ENCODE peak calls at places on chromosomes 1 and 21, in ten cellular contexts. M is SK-N-SH, W is transverse colon, H is suprapubic skin, V is GM12892, N is endothelial cell of umbilical vein, T is Panc1, E is GM23338, S is breast epithelium, K is K562. R is an unnamed sample.

GRCh38 chr21:45364464-45365185 is 40.3 kb upstream of the COL18A1 start:
- DNase-seq in W (no peak), H (no peak), K (no peak), V (no peak), T (no peak), N (peak; percentile 75), M (no peak), S (peak; percentile 47), E (no peak), R (no peak)

GRCh38 chr1:5640845-5641244 is 351.4 kb downstream of the NPHP4 start:
- DNase-seq in E (peak; percentile 7), H (peak; percentile 21), K (no peak), T (no peak), V (no peak), S (no peak), N (no peak), W (no peak), M (no peak), R (no peak)

GRCh38 chr21:42465008-42465878 is 30.8 kb downstream of the RSPH1 start:
- DNase-seq in S (no peak), M (no peak), H (peak; percentile 8), T (no peak), W (peak; percentile 34), N (no peak), K (peak; percentile 64), V (no peak), E (no peak), R (no peak)

GRCh38 chr1:183097438-183098051 is 74.3 kb downstream of the LAMC1 start:
- DNase-seq in K (no peak), N (no peak), S (no peak), V (no peak), W (no peak), E (peak; percentile 32), M (no peak), H (no peak), T (no peak), R (no peak)

GRCh38 chr1:87284456-87285240 is 44.0 kb upstream of the LMO4 start:
- DNase-seq in V (no peak), S (no peak), W (no peak), M (no peak), H (no peak), T (no peak), E (no peak), N (no peak), K (peak; percentile 17), R (no peak)

GRCh38 chr1:16011936-16012589 is 5.8 kb downstream of the HSPB7 start:
- DNase-seq in K (no peak), S (no peak), M (no peak), T (no peak), N (no peak), V (no peak), W (no peak), E (no peak), H (no peak), R (no peak)

GRCh38 chr1:19169642-19170041 is 40.4 kb downstream of the UBR4 start:
- DNase-seq in E (no peak), T (no peak), M (no peak), S (no peak), K (peak; percentile 44), N (no peak), H (no peak), W (no peak), V (peak; percentile 19), R (peak; percentile 13)

GRCh38 chr21:38254970-38255369 is 1.8 kb upstream of the KCNJ15 start:
- DNase-seq in N (no peak), W (no peak), M (no peak), T (no peak), S (no peak), V (no peak), E (no peak), H (no peak), K (peak; percentile 22), R (no peak)

GRCh38 chr1:40766017-40766416 is 17.6 kb upstream of the KCNQ4 start:
- DNase-seq in E (no peak), N (no peak), W (no peak), S (no peak), H (no peak), K (no peak), M (peak; percentile 53), V (no peak), T (no peak), R (no peak)

GRCh38 chr1:232628335-232629214 is 1.4 kb downstream of the SIPA1L2 start:
- DNase-seq in E (no peak), T (no peak), N (peak; percentile 65), H (no peak), S (no peak), K (no peak), W (no peak), M (peak; percentile 16), V (no peak), R (no peak)

GRCh38 chr1:6136516-6137220 is 43.5 kb downstream of the CHD5 start:
- DNase-seq in E (no peak), K (no peak), N (no peak), W (no peak), V (no peak), H (no peak), M (no peak), T (no peak), S (no peak), R (no peak)

GRCh38 chr1:204151562-204152309 is at the start of gene ETNK2:
- DNase-seq in S (peak; percentile 63), H (no peak), T (no peak), N (peak; percentile 61), K (peak; percentile 82), M (peak; percentile 98), W (peak; percentile 57), E (peak; percentile 65), V (peak; percentile 43), R (peak; percentile 53)

GRCh38 chr1:197915797-197916686 is 1.1 kb upstream of the LHX9 start:
- DNase-seq in K (no peak), S (no peak), N (peak; percentile 55), T (no peak), V (no peak), M (peak; percentile 90), E (peak; percentile 95), H (no peak), W (peak; percentile 54), R (no peak)

DNA sequence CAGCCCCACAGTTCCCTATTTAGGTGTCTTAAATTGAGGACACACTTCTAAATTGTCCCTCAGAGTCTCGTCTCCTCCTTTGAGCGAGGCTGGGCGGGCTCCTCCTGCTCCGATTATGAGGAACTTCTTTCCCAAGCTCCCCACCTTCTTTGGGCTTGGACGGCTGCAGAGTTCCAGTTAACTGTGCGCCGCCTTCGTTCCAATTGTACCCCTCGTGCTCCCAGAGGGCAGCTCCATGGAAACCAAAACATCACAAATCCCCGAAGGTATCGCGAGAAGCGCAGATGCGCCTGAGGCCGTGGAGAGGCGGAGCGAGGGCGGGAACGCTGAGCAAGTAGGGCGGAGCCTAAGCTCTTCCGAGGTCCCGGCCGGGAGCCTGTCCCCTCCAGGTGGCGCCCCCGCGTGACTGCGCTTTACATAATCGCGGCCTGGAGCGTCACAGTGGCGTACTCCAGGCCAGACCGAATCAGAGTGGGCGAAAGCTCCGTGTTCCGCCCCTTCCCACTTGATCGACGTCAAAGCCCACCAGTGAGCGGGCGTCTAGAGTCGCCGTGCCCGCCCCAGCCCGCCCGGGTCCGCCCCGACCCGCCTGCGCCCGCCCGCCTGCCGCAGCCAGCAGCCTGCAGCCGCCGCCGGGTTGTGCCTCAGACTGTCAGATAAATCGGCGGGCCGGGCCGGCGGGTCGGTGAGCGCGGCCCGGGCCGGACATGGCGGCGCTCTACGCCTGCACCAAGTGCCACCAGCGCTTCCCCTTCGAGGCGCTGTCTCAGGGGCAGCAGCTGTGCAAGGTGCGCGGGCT is at the start of gene FAM76A:
- DNase-seq in W (peak; percentile 100), T (peak; percentile 97), V (peak; percentile 97), S (peak; percentile 99), H (peak; percentile 100), K (peak; percentile 100), E (peak; percentile 100), N (peak; percentile 100), M (peak; percentile 99), R (peak; percentile 97)
- TF ChIP-seq POLR2AphosphoS5 in W (peak; percentile 85), T (peak; percentile 47), V (no peak), S (peak; percentile 61), H (peak; percentile 41), K (no peak), E (peak; percentile 58), N (peak; percentile 84), M (no peak), R (no peak)

GRCh38 chr1:201126832-201127754 is at the start of gene ASCL5:
- DNase-seq in N (peak; percentile 41), H (no peak), E (peak; percentile 68), W (peak; percentile 56), V (no peak), K (no peak), M (peak; percentile 44), T (no peak), S (no peak), R (no peak)
- TF ChIP-seq POLR2AphosphoS5 in N (no peak), H (no peak), E (no peak), W (no peak), V (no peak), K (no peak), M (no peak), T (no peak), S (no peak), R (no peak)

DNA sequence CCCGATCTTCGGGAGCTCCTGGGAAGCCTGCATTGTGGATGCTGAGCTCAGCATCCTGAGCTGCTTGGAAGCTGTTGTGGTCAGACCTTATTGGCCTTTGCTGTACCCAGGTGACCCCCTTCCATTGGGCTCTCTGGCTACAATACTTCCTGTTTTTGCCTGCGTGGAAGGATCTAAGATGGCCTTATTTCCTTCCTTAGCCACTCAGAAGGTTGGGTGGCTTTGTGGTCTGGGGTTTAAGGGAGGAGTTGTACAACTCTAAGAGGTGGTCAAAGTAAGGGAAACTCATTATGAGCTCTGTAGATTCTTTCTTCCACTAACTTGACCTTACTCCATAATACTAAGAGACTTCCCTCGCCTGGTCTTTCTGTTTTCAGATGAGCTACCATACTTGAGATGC is 17.7 kb downstream of the PFKFB2 start:
- DNase-seq in S (no peak), M (no peak), H (no peak), K (no peak), N (no peak), W (no peak), T (no peak), E (no peak), V (no peak), R (no peak)
- TF ChIP-seq POLR2AphosphoS5 in S (no peak), M (no peak), H (no peak), K (no peak), N (no peak), W (no peak), T (no peak), E (no peak), V (no peak), R (no peak)

DNA sequence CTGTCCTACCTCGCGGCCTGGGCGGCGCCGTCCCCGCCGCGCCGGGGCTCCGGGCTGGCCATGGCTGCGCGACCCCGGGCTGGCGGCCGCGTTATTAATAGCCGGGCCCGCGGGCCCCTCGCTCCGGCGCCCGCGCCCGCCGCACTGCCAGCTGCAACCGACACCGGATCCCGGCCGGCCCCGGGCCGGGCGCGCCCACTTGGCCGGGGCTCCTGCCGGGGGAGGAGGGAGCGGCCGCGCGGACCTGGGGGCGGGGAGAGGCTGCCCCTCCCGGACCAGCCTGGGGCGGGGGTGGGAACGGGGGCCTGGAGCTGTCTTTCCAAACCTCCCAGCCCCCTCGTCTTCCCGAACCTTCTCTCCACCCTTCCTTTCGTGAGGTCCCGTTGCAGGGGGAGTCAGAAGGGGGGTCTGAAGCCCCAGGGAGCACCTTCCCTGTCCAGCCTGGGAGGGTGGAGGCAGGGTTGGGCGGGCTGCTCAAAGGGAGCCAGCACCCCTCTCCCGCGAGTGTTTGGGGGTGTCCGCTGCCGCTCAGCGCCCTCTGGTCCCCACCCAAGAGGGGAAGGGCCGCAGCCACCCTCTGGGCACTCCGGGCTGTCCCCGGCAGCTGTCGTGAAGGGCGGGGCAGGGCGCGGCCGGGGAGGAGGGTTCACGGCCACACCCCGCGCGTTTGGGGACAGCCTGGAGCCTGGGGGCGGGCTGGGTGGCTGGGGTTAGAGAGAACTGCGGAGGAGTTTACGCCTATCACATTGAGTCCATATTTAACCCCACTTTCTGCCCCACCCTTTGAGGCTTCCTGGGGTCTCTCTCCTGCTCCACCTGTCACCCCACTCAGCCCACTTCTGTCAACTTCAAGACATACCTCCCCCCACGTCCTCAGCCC is at the start of gene SYNC:
- DNase-seq in W (peak; percentile 93), N (no peak), K (peak; percentile 95), V (peak; percentile 50), S (no peak), E (peak; percentile 51), H (no peak), M (peak; percentile 86), T (no peak), R (peak; percentile 49)
- TF ChIP-seq POLR2AphosphoS5 in W (peak; percentile 74), N (peak; percentile 39), K (peak; percentile 28), V (no peak), S (no peak), E (no peak), H (no peak), M (no peak), T (no peak), R (no peak)

R was measured in GM12891.